ENCODE peak calls at places on chromosomes 12 and 14, in seven cellular contexts. E, S, W, D, T, X and H are unnamed samples.

GRCh38 chr14:99758915-99759545 is 34.2 kb upstream of the EML1 start:
- DNase-seq in E (no peak), S (no peak), W (peak; percentile 36), D (no peak), T (no peak), X (no peak), H (no peak)

GRCh38 chr14:40240456-40240855 is 808.2 kb upstream of the FBXO33 start:
- DNase-seq in E (no peak), S (no peak), W (no peak), D (no peak), T (no peak), X (no peak), H (no peak)

GRCh38 chr14:100677152-100677924 is 49.4 kb upstream of the DLK1 start:
- DNase-seq in E (no peak), S (no peak), W (no peak), D (no peak), T (no peak), X (no peak), H (no peak)

GRCh38 chr12:2306012-2306411 is 253.2 kb downstream of the CACNA1C start:
- DNase-seq in E (no peak), S (no peak), W (no peak), D (peak; percentile 14), T (no peak), X (no peak), H (no peak)

GRCh38 chr14:105862581-105863239 is 336.3 kb downstream of the TMEM121 start:
- DNase-seq in E (no peak), S (no peak), W (peak; percentile 63), D (no peak), T (no peak), X (peak; percentile 7), H (no peak)

GRCh38 chr12:13864081-13864673 is 117.2 kb downstream of the GRIN2B start:
- DNase-seq in E (peak; percentile 33), S (peak; percentile 30), W (peak; percentile 90), D (peak; percentile 38), T (peak; percentile 7), X (peak; percentile 17), H (peak; percentile 48)

GRCh38 chr12:55720071-55720564 is at the start of gene RDH5:
- DNase-seq in E (no peak), S (no peak), W (peak; percentile 93), D (peak; percentile 73), T (no peak), X (no peak), H (no peak)

GRCh38 chr12:121792607-121793500 is 634 bp downstream of the RHOF start:
- DNase-seq in E (peak; percentile 87), S (no peak), W (no peak), D (no peak), T (no peak), X (no peak), H (peak; percentile 46)

GRCh38 chr12:75721231-75721641 is 209.8 kb upstream of the KRR1 start:
- DNase-seq in E (no peak), S (no peak), W (no peak), D (no peak), T (no peak), X (no peak), H (no peak)

GRCh38 chr14:45976001-45976400 is 675.6 kb downstream of the RPL10L start:
- DNase-seq in E (no peak), S (no peak), W (no peak), D (no peak), T (no peak), X (no peak), H (no peak)

GRCh38 chr12:125983784-125984510 is 918.7 kb downstream of the AACS start:
- DNase-seq in E (no peak), S (no peak), W (no peak), D (no peak), T (no peak), X (no peak), H (no peak)

GRCh38 chr12:104219908-104220404 is 4.4 kb downstream of the TXNRD1 start:
- DNase-seq in E (peak; percentile 64), S (peak; percentile 86), W (no peak), D (peak; percentile 79), T (no peak), X (peak; percentile 44), H (peak; percentile 98)

GRCh38 chr14:80781968-80782367 is 159.6 kb downstream of the CEP128 start:
- DNase-seq in E (no peak), S (no peak), W (no peak), D (no peak), T (no peak), X (no peak), H (peak; percentile 11)

GRCh38 chr14:96461950-96462798 is 40.0 kb upstream of the PAPOLA start:
- DNase-seq in E (no peak), S (no peak), W (no peak), D (no peak), T (no peak), X (no peak), H (no peak)

GRCh38 chr12:62250671-62251608 is 9.3 kb upstream of the USP15 start:
- DNase-seq in E (no peak), S (no peak), W (no peak), D (peak; percentile 57), T (no peak), X (no peak), H (no peak)

GRCh38 chr12:11727133-11727664 is 77.7 kb downstream of the ETV6 start:
- DNase-seq in E (peak; percentile 60), S (no peak), W (no peak), D (no peak), T (peak; percentile 35), X (no peak), H (no peak)

GRCh38 chr12:85016423-85016822 is 19.7 kb downstream of the TSPAN19 start:
- DNase-seq in E (no peak), S (peak; percentile 69), W (no peak), D (peak; percentile 98), T (no peak), X (no peak), H (no peak)

GRCh38 chr12:108129017-108129812 is at the start of gene WSCD2:
- DNase-seq in E (no peak), S (peak; percentile 81), W (peak; percentile 86), D (no peak), T (no peak), X (peak; percentile 48), H (no peak)

GRCh38 chr14:85917631-85918030 is 387.7 kb downstream of the FLRT2 start:
- DNase-seq in E (no peak), S (no peak), W (no peak), D (no peak), T (no peak), X (no peak), H (no peak)

GRCh38 chr12:40253936-40254335 is 29.1 kb downstream of the LRRK2 start:
- DNase-seq in E (no peak), S (no peak), W (no peak), D (peak; percentile 27), T (no peak), X (no peak), H (no peak)

GRCh38 chr14:104561124-104561531 is 18.4 kb upstream of the C14orf180 start:
- DNase-seq in E (no peak), S (no peak), W (peak; percentile 62), D (no peak), T (no peak), X (no peak), H (no peak)

GRCh38 chr12:97308576-97309198 is 153.9 kb upstream of the RMST start:
- DNase-seq in E (peak; percentile 17), S (no peak), W (no peak), D (peak; percentile 3), T (no peak), X (no peak), H (no peak)

GRCh38 chr12:101436146-101436545 is 28.6 kb upstream of the ARL1 start:
- DNase-seq in E (no peak), S (no peak), W (no peak), D (no peak), T (no peak), X (no peak), H (no peak)

GRCh38 chr14:22039938-22040780 is 366.5 kb upstream of the OR4E1 start:
- DNase-seq in E (no peak), S (no peak), W (no peak), D (no peak), T (peak; percentile 19), X (no peak), H (no peak)

GRCh38 chr14:34237677-34238076 is 224.4 kb downstream of the SPTSSA start:
- DNase-seq in E (no peak), S (no peak), W (no peak), D (no peak), T (no peak), X (no peak), H (no peak)

GRCh38 chr12:117850048-117850447 is 118.7 kb downstream of the KSR2 start:
- DNase-seq in E (no peak), S (no peak), W (no peak), D (peak; percentile 41), T (no peak), X (peak; percentile 52), H (no peak)

GRCh38 chr14:50542941-50543418 is 10.6 kb upstream of the MAP4K5 start:
- DNase-seq in E (peak; percentile 20), S (peak; percentile 27), W (no peak), D (peak; percentile 51), T (peak; percentile 4), X (no peak), H (no peak)